ENCODE peak calls at places on chromosomes 13 and 19, in seven cellular contexts. N is cardiac muscle cell; U is ovary; L is activated naive CD4-positive, alpha-beta T cell treated with anti-CD3 and anti-CD28 coated beads, Interleukin-2, amount 50 U/mL, for 72 hours; G is activated CD4-positive, alpha-beta T cell treated with anti-CD3 and anti-CD28 coated beads, Interleukin-2, amount 50 U/mL, for 24 hours; X is neuronal stem cell; R is activated naive CD8-positive, alpha-beta T cell treated with anti-CD3 and anti-CD28 coated beads, Interleukin-2, amount 50 U/mL, for 24 hours. I is an unnamed sample.

GRCh38 chr13:41222259-41222852 is 28.0 kb upstream of the KBTBD7 start:
- DNase-seq in N (peak; percentile 60), U (no peak), L (no peak), G (peak; percentile 49), X (peak; percentile 17), R (peak; percentile 53), I (peak; percentile 4)

GRCh38 chr19:31530781-31531180 is 181.5 kb upstream of the TSHZ3 start:
- DNase-seq in N (no peak), U (no peak), L (no peak), G (no peak), X (no peak), R (no peak), I (no peak)

GRCh38 chr13:91946498-91947070 is 548.2 kb downstream of the GPC5 start:
- DNase-seq in N (peak; percentile 41), U (no peak), L (no peak), G (no peak), X (peak; percentile 26), R (no peak), I (no peak)

GRCh38 chr19:33524024-33524664 is 2.6 kb upstream of the PEPD start:
- DNase-seq in N (no peak), U (no peak), L (no peak), G (no peak), X (no peak), R (no peak), I (no peak)

GRCh38 chr19:41860419-41861097 is 503 bp downstream of the RPS19 start:
- DNase-seq in N (no peak), U (no peak), L (no peak), G (no peak), X (no peak), R (no peak), I (no peak)

GRCh38 chr19:21472507-21472906 is 32.9 kb upstream of the ZNF429 start:
- DNase-seq in N (no peak), U (no peak), L (no peak), G (no peak), X (no peak), R (no peak), I (no peak)

GRCh38 chr13:113291997-113292862 is 4.8 kb upstream of the LAMP1 start:
- DNase-seq in N (peak; percentile 36), U (no peak), L (no peak), G (no peak), X (no peak), R (peak; percentile 25), I (no peak)

GRCh38 chr19:49489601-49490167 is 2.3 kb downstream of the RPL13A start:
- DNase-seq in N (no peak), U (no peak), L (no peak), G (no peak), X (no peak), R (peak; percentile 38), I (no peak)

GRCh38 chr13:59877933-59878332 is 285.8 kb downstream of the DIAPH3 start:
- DNase-seq in N (no peak), U (no peak), L (no peak), G (no peak), X (no peak), R (no peak), I (no peak)

GRCh38 chr13:30792257-30793000 is 57.1 kb downstream of the ALOX5AP start:
- DNase-seq in N (no peak), U (peak; percentile 80), L (no peak), G (no peak), X (peak; percentile 43), R (no peak), I (no peak)

GRCh38 chr13:30135868-30136267 is 171.5 kb downstream of the KATNAL1 start:
- DNase-seq in N (no peak), U (no peak), L (no peak), G (no peak), X (no peak), R (no peak), I (no peak)

GRCh38 chr19:4304509-4305252 is at the start of gene FSD1:
- DNase-seq in N (peak; percentile 79), U (no peak), L (peak; percentile 75), G (peak; percentile 60), X (peak; percentile 80), R (peak; percentile 88), I (peak; percentile 68)

GRCh38 chr13:53238241-53238640 is 209.6 kb downstream of the OLFM4 start:
- DNase-seq in N (peak; percentile 77), U (no peak), L (no peak), G (no peak), X (no peak), R (no peak), I (no peak)

GRCh38 chr13:25137624-25137892 is 34.5 kb downstream of the AMER2 start:
- DNase-seq in N (no peak), U (no peak), L (no peak), G (no peak), X (no peak), R (no peak), I (no peak)

GRCh38 chr19:1449467-1450442 is at the start of gene APC2:
- DNase-seq in N (peak; percentile 57), U (no peak), L (no peak), G (no peak), X (peak; percentile 82), R (peak; percentile 38), I (no peak)

GRCh38 chr13:66111628-66112027 is 1118.5 kb downstream of the PCDH9 start:
- DNase-seq in N (no peak), U (no peak), L (no peak), G (no peak), X (no peak), R (no peak), I (no peak)

GRCh38 chr19:32750441-32751055 is 31.0 kb downstream of the TDRD12 start:
- DNase-seq in N (no peak), U (no peak), L (no peak), G (no peak), X (no peak), R (no peak), I (no peak)

GRCh38 chr13:93476175-93476574 is 249.6 kb downstream of the GPC6 start:
- DNase-seq in N (no peak), U (no peak), L (no peak), G (no peak), X (no peak), R (no peak), I (no peak)

GRCh38 chr19:44660081-44660480 is 11.2 kb upstream of the CEACAM19 start:
- DNase-seq in N (no peak), U (no peak), L (no peak), G (no peak), X (no peak), R (no peak), I (no peak)

GRCh38 chr13:83549671-83550070 is 332.6 kb downstream of the SLITRK1 start:
- DNase-seq in N (no peak), U (no peak), L (no peak), G (no peak), X (no peak), R (no peak), I (no peak)

GRCh38 chr13:42876270-42876714 is 94.9 kb downstream of the FAM216B start:
- DNase-seq in N (no peak), U (no peak), L (no peak), G (no peak), X (no peak), R (no peak), I (no peak)

GRCh38 chr19:6423499-6424189 is 967 bp downstream of the KHSRP start:
- DNase-seq in N (peak; percentile 72), U (peak; percentile 38), L (no peak), G (peak; percentile 32), X (no peak), R (peak; percentile 53), I (no peak)

GRCh38 chr13:34964558-34964957 is 22.5 kb downstream of the NBEA start:
- DNase-seq in N (no peak), U (no peak), L (no peak), G (no peak), X (no peak), R (no peak), I (no peak)

GRCh38 chr13:23440821-23441608 is 7.5 kb upstream of the SACS start:
- DNase-seq in N (no peak), U (no peak), L (no peak), G (no peak), X (no peak), R (no peak), I (no peak)

GRCh38 chr13:33612641-33613638 is 205.0 kb upstream of the RFC3 start:
- DNase-seq in N (no peak), U (no peak), L (no peak), G (no peak), X (no peak), R (no peak), I (no peak)